ENCODE peak calls at places on chromosomes 6 and 20, in four cellular contexts. B is GM12865; R is activated CD4-positive, alpha-beta T cell treated with anti-CD3 and anti-CD28 coated beads, Interleukin-2, amount 50 U/mL, for 4 hours; V is adrenal gland. S is an unnamed sample.

GRCh38 chr6:52227495-52227894 is 16.8 kb downstream of the IL17F start:
- DNase-seq in R (no peak), B (peak), V (no peak), S (peak)

GRCh38 chr6:7156666-7157278 is 49.0 kb downstream of the RREB1 start:
- DNase-seq in R (no peak), V (no peak), B (peak), S (no peak)

GRCh38 chr20:10642859-10643559 is 30.8 kb downstream of the JAG1 start:
- DNase-seq in V (no peak), R (no peak), B (no peak), S (no peak)

GRCh38 chr6:104527761-104528415 is 331.8 kb downstream of the HACE1 start:
- DNase-seq in B (peak), R (no peak), V (no peak), S (no peak)

GRCh38 chr20:23205656-23206055 is 119.5 kb upstream of the CD93 start:
- DNase-seq in V (peak), R (no peak), B (no peak), S (no peak)

GRCh38 chr6:165389534-165389933 is 80.1 kb upstream of the C6orf118 start:
- DNase-seq in V (no peak), R (no peak), B (peak), S (no peak)

GRCh38 chr6:142537612-142538478 is 236.0 kb downstream of the ADGRG6 start:
- DNase-seq in B (peak), V (no peak), R (no peak), S (no peak)

GRCh38 chr6:82711992-82712788 is 348.6 kb downstream of the TPBG start:
- DNase-seq in R (no peak), B (no peak), V (no peak), S (no peak)

GRCh38 chr6:133549252-133549925 is 308.2 kb downstream of the EYA4 start:
- DNase-seq in R (no peak), V (no peak), B (no peak), S (no peak)

GRCh38 chr6:155419161-155419560 is 36.5 kb downstream of the NOX3 start:
- DNase-seq in R (no peak), B (no peak), V (no peak), S (no peak)

GRCh38 chr6:122838060-122838780 is 49.2 kb downstream of the SMPDL3A start:
- DNase-seq in B (no peak), V (no peak), R (no peak), S (no peak)

GRCh38 chr20:62367136-62367482 is at the start of gene LAMA5:
- DNase-seq in R (no peak), V (peak), B (peak), S (no peak)

GRCh38 chr20:18705490-18705889 is 108.1 kb upstream of the SCP2D1 start:
- DNase-seq in B (no peak), V (no peak), R (no peak), S (no peak)

GRCh38 chr20:50551288-50551687 is 41.1 kb downstream of the PTPN1 start:
- DNase-seq in R (no peak), V (no peak), B (no peak), S (no peak)

GRCh38 chr6:167678102-167679101 is 148.3 kb upstream of the AFDN start:
- DNase-seq in R (no peak), V (no peak), B (no peak), S (no peak)

GRCh38 chr6:82889117-82889516 is 176.5 kb downstream of the UBE3D start:
- DNase-seq in V (no peak), R (no peak), B (no peak), S (no peak)

GRCh38 chr6:132969188-132969587 is 154.8 kb downstream of the RPS12 start:
- DNase-seq in R (no peak), V (no peak), B (no peak), S (no peak)

GRCh38 chr20:57828696-57829095 is 118.9 kb upstream of the PMEPA1 start:
- DNase-seq in R (no peak), B (no peak), V (no peak), S (no peak)

GRCh38 chr6:70289299-70289698 is 13.6 kb downstream of the COL9A1 start:
- DNase-seq in R (no peak), B (no peak), V (no peak), S (no peak)

GRCh38 chr6:38346291-38347079 is 293.2 kb downstream of the BTBD9 start:
- DNase-seq in V (no peak), B (no peak), R (no peak), S (no peak)